ENCODE peak calls at places on chromosomes 12 and 14, in four cellular contexts. D is GM23338; P is IMR-90; S is CD4-positive, alpha-beta memory T cell. N is an unnamed sample.

GRCh38 chr12:28711411-28711810 is 437.7 kb upstream of the FAR2 start:
- DNase-seq in D (no peak), P (peak; percentile 7), S (no peak), N (no peak)

GRCh38 chr12:104387190-104387589 is 69.6 kb upstream of the CHST11 start:
- DNase-seq in D (no peak), P (peak; percentile 20), S (no peak), N (no peak)

GRCh38 chr12:116592116-116592637 is 33.0 kb downstream of the MAP1LC3B2 start:
- DNase-seq in D (no peak), P (no peak), S (no peak), N (peak; percentile 43)

GRCh38 chr14:91897121-91897701 is 29.9 kb upstream of the TC2N start:
- DNase-seq in D (peak; percentile 33), P (peak; percentile 68), S (no peak), N (no peak)

GRCh38 chr12:24993756-24994155 is 44.9 kb upstream of the BCAT1 start:
- DNase-seq in D (peak; percentile 13), P (no peak), S (no peak), N (no peak)

GRCh38 chr14:92605274-92605940 is 91.8 kb downstream of the RIN3 start:
- DNase-seq in D (no peak), P (no peak), S (no peak), N (peak; percentile 92)

GRCh38 chr12:45907955-45908354 is 82.4 kb downstream of the SCAF11 start:
- DNase-seq in D (no peak), P (no peak), S (no peak), N (no peak)

GRCh38 chr12:104421343-104421742 is 35.4 kb upstream of the CHST11 start:
- DNase-seq in D (no peak), P (no peak), S (no peak), N (no peak)

GRCh38 chr12:75750950-75751349 is 239.5 kb upstream of the KRR1 start:
- DNase-seq in D (no peak), P (peak; percentile 89), S (no peak), N (no peak)

GRCh38 chr12:109640961-109641360 is 67.4 kb downstream of the MVK start:
- DNase-seq in D (no peak), P (no peak), S (no peak), N (no peak)

GRCh38 chr12:1836854-1837411 is 16.6 kb downstream of the LRTM2 start:
- DNase-seq in D (no peak), P (no peak), S (no peak), N (no peak)

GRCh38 chr14:50399251-50400032 is 2.8 kb upstream of the CDKL1 start:
- DNase-seq in D (no peak), P (peak; percentile 39), S (no peak), N (peak; percentile 63)

GRCh38 chr12:10147714-10148403 is 17.9 kb upstream of the CLEC7A start:
- DNase-seq in D (no peak), P (no peak), S (no peak), N (no peak)

GRCh38 chr12:72499244-72499643 is 227.1 kb downstream of the TRHDE start:
- DNase-seq in D (no peak), P (peak; percentile 33), S (no peak), N (no peak)

GRCh38 chr12:12799163-12799920 is 13.8 kb upstream of the DDX47 start:
- DNase-seq in D (no peak), P (no peak), S (no peak), N (no peak)

GRCh38 chr14:50020799-50021198 is 95.6 kb downstream of the VCPKMT start:
- DNase-seq in D (no peak), P (no peak), S (no peak), N (no peak)

GRCh38 chr12:67647547-67648305 is 819 bp upstream of the DYRK2 start:
- DNase-seq in D (peak; percentile 92), P (peak; percentile 88), S (peak; percentile 58), N (peak; percentile 95)

GRCh38 chr14:101707285-101707842 is 54.1 kb upstream of the PPP2R5C start:
- DNase-seq in D (peak; percentile 91), P (peak; percentile 81), S (peak; percentile 82), N (peak; percentile 87)

GRCh38 chr12:89665556-89665955 is 43.1 kb downstream of the ATP2B1 start:
- DNase-seq in D (no peak), P (no peak), S (no peak), N (no peak)

GRCh38 chr14:64763801-64764511 is 59.7 kb downstream of the PLEKHG3 start:
- DNase-seq in D (peak; percentile 46), P (peak; percentile 55), S (no peak), N (no peak)

GRCh38 chr12:3885179-3886094 is 12.2 kb upstream of the PARP11 start:
- DNase-seq in D (peak; percentile 75), P (peak; percentile 48), S (peak; percentile 73), N (peak; percentile 53)

GRCh38 chr12:58169826-58170225 is 228.5 kb downstream of the ATP23 start:
- DNase-seq in D (no peak), P (no peak), S (no peak), N (no peak)

GRCh38 chr12:91226951-91227350 is 44.3 kb upstream of the DCN start:
- DNase-seq in D (no peak), P (no peak), S (no peak), N (no peak)

GRCh38 chr12:129613311-129613710 is 290.5 kb downstream of the TMEM132D start:
- DNase-seq in D (no peak), P (no peak), S (no peak), N (no peak)

GRCh38 chr12:54419088-54419887 is at the start of gene ITGA5:
- DNase-seq in D (peak; percentile 73), P (peak; percentile 69), S (peak; percentile 27), N (no peak)

GRCh38 chr12:68904351-68904982 is 28.5 kb downstream of the CPM start:
- DNase-seq in D (no peak), P (peak; percentile 10), S (no peak), N (no peak)

GRCh38 chr12:88952543-88952942 is 372.3 kb upstream of the KITLG start:
- DNase-seq in D (no peak), P (peak; percentile 81), S (no peak), N (peak; percentile 76)

GRCh38 chr12:23472329-23472971 is 477.0 kb downstream of the SOX5 start:
- DNase-seq in D (peak; percentile 6), P (no peak), S (no peak), N (no peak)

GRCh38 chr12:4609071-4609470 is 39.8 kb downstream of the AKAP3 start:
- DNase-seq in D (no peak), P (no peak), S (no peak), N (no peak)

GRCh38 chr12:62267490-62267889 is 7.3 kb downstream of the USP15 start:
- DNase-seq in D (no peak), P (no peak), S (no peak), N (no peak)

GRCh38 chr12:65534105-65534841 is 255.8 kb downstream of the MSRB3 start:
- DNase-seq in D (no peak), P (no peak), S (no peak), N (no peak)

DNA sequence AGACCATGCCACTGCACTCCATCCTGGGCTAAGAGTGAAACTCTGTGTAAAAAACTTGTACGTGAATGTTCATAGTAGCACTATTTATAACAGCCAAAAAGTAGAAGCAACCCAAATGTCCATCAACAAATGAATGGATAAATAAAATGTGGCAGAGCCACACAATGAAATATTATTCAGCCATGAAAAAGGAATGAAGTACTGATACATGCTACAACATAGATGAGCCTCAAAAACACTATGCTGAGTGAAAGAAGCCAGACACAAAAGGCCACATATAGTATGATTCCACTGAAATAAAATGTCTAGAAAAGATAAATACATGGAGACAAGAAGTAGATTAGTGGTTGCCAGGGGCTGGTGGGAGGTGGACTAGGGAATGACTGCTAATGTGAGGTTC is 72.8 kb downstream of the KSR2 start:
- DNase-seq in D (no peak), P (no peak), S (no peak), N (no peak)
- H3K4me3 ChIP-seq in D (no peak overlapping the region), P (no peak overlapping the region), S (no peak overlapping the region), N (no peak overlapping the region)

GRCh38 chr12:48175613-48176416 is 7.6 kb upstream of the CCDC184 start:
- DNase-seq in D (peak; percentile 63), P (no peak), S (no peak), N (no peak)
- H3K27ac ChIP-seq in D (peak overlapping the region; percentile 5), P (no peak overlapping the region), S (no peak overlapping the region), N (no peak overlapping the region)

GRCh38 chr14:105015242-105015641 is 5.6 kb downstream of the CDCA4 start:
- DNase-seq in D (no peak), P (no peak), S (peak; percentile 24), N (no peak)
- H3K4me3 ChIP-seq in D (no peak overlapping the region), P (no peak overlapping the region), S (no peak overlapping the region), N (no peak overlapping the region)

DNA sequence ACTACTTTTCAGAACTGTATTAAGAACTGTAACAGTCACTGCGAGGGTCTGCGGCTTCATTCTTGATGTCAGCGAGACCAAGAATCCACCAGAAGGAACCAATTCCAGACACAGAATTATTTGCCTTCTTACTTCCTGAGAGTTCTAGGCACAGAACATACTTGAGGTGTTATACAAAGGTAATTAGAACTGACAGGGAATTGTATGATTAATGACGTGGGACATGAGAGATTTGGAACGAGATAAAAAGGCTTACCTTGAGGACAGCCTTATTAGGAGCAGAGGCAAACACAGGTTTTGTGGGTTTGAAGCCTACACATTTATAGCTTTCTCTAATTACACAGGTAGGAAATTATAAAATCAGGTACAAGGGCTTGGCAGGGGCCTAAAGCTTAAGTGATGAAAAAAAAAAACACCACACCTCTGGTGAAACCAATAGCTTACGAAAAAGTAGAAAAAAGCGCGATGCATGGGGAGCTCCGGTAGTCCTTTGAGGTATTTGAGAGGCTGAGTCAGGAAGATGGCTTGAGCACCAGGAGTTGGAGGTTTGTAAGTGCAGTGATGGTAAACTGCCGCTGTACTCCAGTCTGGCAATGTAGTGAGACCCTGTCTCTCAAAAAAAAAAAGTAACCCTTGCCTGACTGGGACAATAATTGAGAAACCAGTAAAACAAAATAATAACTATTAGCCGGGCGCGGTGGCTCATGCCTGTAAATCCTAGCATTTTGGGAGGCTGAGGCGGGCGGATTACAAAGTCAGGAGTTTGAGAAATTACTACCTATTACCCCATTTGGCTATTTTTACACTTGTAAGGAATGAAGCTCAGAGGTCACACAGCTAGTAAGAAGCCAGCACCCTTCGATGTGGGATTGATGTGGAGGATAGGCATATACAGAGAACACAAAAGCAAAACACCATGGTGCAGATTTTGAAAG is 795 bp upstream of the ACOT2 start:
- DNase-seq in D (no peak), P (peak; percentile 41), S (no peak), N (peak; percentile 16)
- H3K27ac ChIP-seq in D (no peak overlapping the region), P (peak overlapping the region; percentile 92), S (peak overlapping the region; percentile 72), N (peak overlapping the region; percentile 98)

GRCh38 chr14:39176263-39177167 is 1.5 kb downstream of the PNN start:
- DNase-seq in D (no peak), P (no peak), S (no peak), N (no peak)
- H3K4me3 ChIP-seq in D (peak overlapping the region; percentile 69), P (peak overlapping the region; percentile 81), S (peak overlapping the region; percentile 77), N (peak overlapping the region; percentile 98)

DNA sequence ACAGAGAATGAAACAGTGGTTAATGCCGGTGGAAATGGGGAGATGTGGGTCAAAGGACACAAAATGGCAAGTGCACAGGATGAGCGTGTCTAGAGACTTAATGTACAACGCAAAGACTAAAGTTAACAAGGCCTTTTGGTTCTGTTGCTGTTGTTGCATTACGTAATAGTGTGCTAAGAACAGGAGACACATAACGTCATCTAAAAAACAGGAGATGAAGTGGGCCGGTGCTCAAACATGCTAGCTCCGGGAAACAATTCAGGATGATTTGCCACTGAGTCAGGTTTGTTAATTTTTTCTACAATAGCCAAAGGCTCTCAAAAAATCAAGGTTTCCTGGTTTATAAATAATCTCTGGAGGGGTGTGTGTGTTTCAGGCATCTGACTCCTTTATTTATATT is 55.5 kb downstream of the ETV6 start:
- DNase-seq in D (no peak), P (peak; percentile 97), S (no peak), N (no peak)
- H3K27ac ChIP-seq in D (no peak overlapping the region), P (peak overlapping the region; percentile 13), S (no peak overlapping the region), N (no peak overlapping the region)

N was measured in small intestine.